ENCODE peak calls at places on chromosome 17, in nine cellular contexts. T is BJ, S is lung, E is heart right ventricle, I is left lung, Z is cardiac muscle cell, X is heart left ventricle, J is body of pancreas, O is ascending aorta. F is an unnamed sample. For H3K27me3, the result is how much of the 10 kb centered on the place peaks cover.

GRCh38 chr17:45902892-45903346 is 8.6 kb downstream of the MAPT start:
- DNase-seq in T (no peak), S (no peak), E (no peak), I (no peak), Z (no peak), X (peak), J (peak), O (no peak), F (no peak)

GRCh38 chr17:40124279-40125141 is 2.7 kb downstream of the MSL1 start:
- DNase-seq in T (no peak), S (no peak), E (no peak), I (no peak), Z (peak), X (no peak), J (no peak), O (no peak), F (no peak)

GRCh38 chr17:82808921-82809905 is 30.6 kb downstream of the ZNF750 start:
- DNase-seq in T (no peak), S (no peak), E (no peak), I (no peak), Z (no peak), X (peak), J (no peak), O (no peak), F (no peak)

GRCh38 chr17:47276868-47277267 is 23.2 kb downstream of the ITGB3 start:
- DNase-seq in T (peak), S (peak), E (peak), I (peak), Z (peak), X (peak), J (peak), O (peak), F (no peak)

GRCh38 chr17:9668532-9668931 is 23.2 kb downstream of the USP43 start:
- DNase-seq in T (no peak), S (no peak), E (no peak), I (no peak), Z (peak), X (no peak), J (no peak), O (no peak), F (no peak)

GRCh38 chr17:48908853-48909394 is 717 bp downstream of the UBE2Z start:
- DNase-seq in T (peak), S (peak), E (peak), I (peak), Z (peak), X (peak), J (peak), O (peak), F (peak)

GRCh38 chr17:4174556-4174955 is 31.6 kb downstream of the CYB5D2 start:
- DNase-seq in T (no peak), S (no peak), E (no peak), I (no peak), Z (no peak), X (no peak), J (no peak), O (no peak), F (no peak)

GRCh38 chr17:4788807-4789700 is at the start of gene GLTPD2:
- DNase-seq in T (no peak), S (no peak), E (no peak), I (no peak), Z (peak), X (no peak), J (peak), O (no peak), F (peak)

GRCh38 chr17:75908201-75908600 is 3.5 kb upstream of the MRPL38 start:
- DNase-seq in T (no peak), S (peak), E (peak), I (peak), Z (no peak), X (peak), J (no peak), O (no peak), F (peak)

GRCh38 chr17:57713140-57713539 is 32.0 kb downstream of the CCDC182 start:
- DNase-seq in T (no peak), S (no peak), E (no peak), I (no peak), Z (no peak), X (no peak), J (no peak), O (peak), F (no peak)

GRCh38 chr17:43085489-43085888 is 39.7 kb downstream of the BRCA1 start:
- DNase-seq in T (no peak), S (no peak), E (no peak), I (no peak), Z (peak), X (no peak), J (no peak), O (no peak), F (peak)

GRCh38 chr17:7589891-7590611 is at the start of gene SOX15:
- DNase-seq in T (no peak), S (no peak), E (no peak), I (no peak), Z (no peak), X (no peak), J (no peak), O (no peak), F (no peak)

GRCh38 chr17:67376509-67376891 is 581 bp upstream of the PITPNC1 start:
- DNase-seq in T (peak), S (no peak), E (no peak), I (no peak), Z (peak), X (no peak), J (peak), O (peak), F (no peak)

GRCh38 chr17:15398736-15399331 is 57.4 kb upstream of the TEKT3 start:
- DNase-seq in T (no peak), S (no peak), E (no peak), I (no peak), Z (peak), X (peak), J (peak), O (no peak), F (no peak)

GRCh38 chr17:305090-305976 is 47.3 kb downstream of the RPH3AL start:
- DNase-seq in T (no peak), S (no peak), E (no peak), I (no peak), Z (no peak), X (peak), J (peak), O (no peak), F (no peak)

GRCh38 chr17:50815400-50815799 is 20.0 kb upstream of the WFIKKN2 start:
- DNase-seq in T (no peak), S (no peak), E (no peak), I (no peak), Z (no peak), X (no peak), J (no peak), O (no peak), F (no peak)

GRCh38 chr17:48609754-48610281 is 999 bp downstream of the HOXB7 start:
- DNase-seq in T (no peak), S (no peak), E (no peak), I (no peak), Z (no peak), X (no peak), J (no peak), O (no peak), F (peak)

GRCh38 chr17:77327181-77327565 is 186.4 kb downstream of the SEC14L1 start:
- DNase-seq in T (no peak), S (peak), E (no peak), I (peak), Z (no peak), X (no peak), J (no peak), O (peak), F (no peak)

GRCh38 chr17:45229681-45230409 is 8.2 kb downstream of the FMNL1 start:
- DNase-seq in T (no peak), S (no peak), E (no peak), I (no peak), Z (peak), X (peak), J (no peak), O (no peak), F (no peak)

GRCh38 chr17:1562178-1562643 is 381 bp downstream of the PITPNA start:
- DNase-seq in T (no peak), S (peak), E (peak), I (no peak), Z (peak), X (peak), J (no peak), O (no peak), F (no peak)

GRCh38 chr17:16304832-16305231 is 48.4 kb downstream of the CENPV start:
- DNase-seq in T (no peak), S (no peak), E (no peak), I (no peak), Z (peak), X (no peak), J (no peak), O (no peak), F (peak)

GRCh38 chr17:38702900-38703741 is 2.0 kb upstream of the MLLT6 start:
- DNase-seq in T (no peak), S (no peak), E (peak), I (peak), Z (no peak), X (peak), J (peak), O (no peak), F (no peak)

GRCh38 chr17:45127209-45127582 is 5.1 kb downstream of the PLCD3 start:
- DNase-seq in T (no peak), S (no peak), E (no peak), I (no peak), Z (no peak), X (peak), J (no peak), O (no peak), F (no peak)

GRCh38 chr17:60613325-60613724 is 13.3 kb downstream of the PPM1D start:
- DNase-seq in T (no peak), S (peak), E (no peak), I (no peak), Z (no peak), X (no peak), J (no peak), O (no peak), F (no peak)

GRCh38 chr17:56781944-56782737 is 51.6 kb downstream of the C17orf67 start:
- DNase-seq in T (no peak), S (no peak), E (no peak), I (no peak), Z (no peak), X (no peak), J (no peak), O (no peak), F (no peak)

GRCh38 chr17:13415877-13416416 is 185.8 kb downstream of the HS3ST3A1 start:
- DNase-seq in T (no peak), S (peak), E (peak), I (peak), Z (peak), X (peak), J (peak), O (no peak), F (peak)

GRCh38 chr17:77690271-77691161 is 268.0 kb upstream of the TNRC6C start:
- DNase-seq in T (no peak), S (no peak), E (peak), I (no peak), Z (no peak), X (no peak), J (no peak), O (peak), F (no peak)

GRCh38 chr17:21029032-21029431 is 13.8 kb downstream of the USP22 start:
- DNase-seq in T (peak), S (no peak), E (no peak), I (no peak), Z (peak), X (no peak), J (peak), O (peak), F (no peak)

GRCh38 chr17:2011421-2012371 is 13.4 kb downstream of the RTN4RL1 start:
- DNase-seq in T (no peak), S (peak), E (no peak), I (peak), Z (peak), X (no peak), J (peak), O (peak), F (no peak)

GRCh38 chr17:31566992-31567373 is 175.5 kb downstream of the RAB11FIP4 start:
- DNase-seq in T (no peak), S (no peak), E (no peak), I (no peak), Z (no peak), X (no peak), J (no peak), O (no peak), F (no peak)

GRCh38 chr17:72479113-72479512 is 358.3 kb downstream of the SOX9 start:
- DNase-seq in T (no peak), S (no peak), E (no peak), I (no peak), Z (no peak), X (no peak), J (peak), O (no peak), F (no peak)

GRCh38 chr17:48646183-48647102 is 20.3 kb upstream of the HOXB9 start:
- DNase-seq in T (no peak), S (no peak), E (no peak), I (no peak), Z (no peak), X (no peak), J (no peak), O (no peak), F (peak)

GRCh38 chr17:64781394-64781793 is 119.3 kb upstream of the SMURF2 start:
- DNase-seq in T (no peak), S (peak), E (peak), I (peak), Z (peak), X (peak), J (peak), O (peak), F (no peak)

DNA sequence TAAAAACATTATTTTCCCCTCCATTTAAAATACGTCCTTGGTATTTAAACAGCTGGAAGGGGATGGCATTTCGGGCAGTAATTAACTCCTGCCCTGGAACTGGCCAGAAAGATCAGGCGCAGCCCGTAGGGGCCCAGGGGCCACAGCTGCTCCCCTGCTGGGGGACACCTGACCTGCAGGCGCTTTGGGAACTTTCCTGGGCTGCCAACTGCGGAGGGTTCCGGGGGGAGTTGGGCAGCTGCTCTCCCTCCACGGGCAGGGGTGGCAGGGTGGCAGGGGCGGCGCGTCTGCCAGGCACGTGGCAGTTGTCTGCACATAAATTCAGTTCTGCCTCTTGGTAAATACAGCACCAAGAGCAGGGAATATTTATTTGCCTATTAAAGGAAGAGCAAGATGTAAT is 30.1 kb upstream of the CHMP6 start:
- DNase-seq in T (no peak), S (no peak), E (no peak), I (no peak), Z (no peak), X (no peak), J (no peak), O (no peak), F (no peak)
- TF ChIP-seq CTCF in T (no peak), S (no peak), E (no peak), I (no peak), Z (no peak), X (no peak), J (no peak), O (no peak), F (no peak)

GRCh38 chr17:73707358-73707757 is 63.1 kb upstream of the SDK2 start:
- DNase-seq in T (no peak), S (no peak), E (no peak), I (no peak), Z (no peak), X (no peak), J (no peak), O (no peak), F (no peak)
- H3K27me3 ChIP-seq in T (under half), S (under half), E (under half), I (under half), Z (under half), X (under half), J (under half), O (under half), F (under half)

GRCh38 chr17:33019161-33019560 is 27.5 kb downstream of the SPACA3 start:
- DNase-seq in T (no peak), S (no peak), E (no peak), I (no peak), Z (no peak), X (no peak), J (no peak), O (no peak), F (no peak)

GRCh38 chr17:33023790-33024189 is 32.1 kb downstream of the SPACA3 start:
- DNase-seq in T (no peak), S (no peak), E (no peak), I (no peak), Z (no peak), X (no peak), J (no peak), O (no peak), F (no peak)

GRCh38 chr17:33024688-33025486 is 33.2 kb downstream of the SPACA3 start:
- DNase-seq in T (no peak), S (no peak), E (no peak), I (no peak), Z (no peak), X (no peak), J (no peak), O (no peak), F (no peak)

GRCh38 chr17:33017366-33017765 is 25.7 kb downstream of the SPACA3 start:
- DNase-seq in T (no peak), S (no peak), E (no peak), I (no peak), Z (no peak), X (no peak), J (no peak), O (no peak), F (no peak)

GRCh38 chr17:33021731-33022408 is 30.2 kb downstream of the SPACA3 start:
- DNase-seq in T (no peak), S (no peak), E (no peak), I (no peak), Z (peak), X (no peak), J (no peak), O (no peak), F (no peak)
- TF ChIP-seq CTCF in T (peak), S (no peak), E (no peak), I (no peak), Z (peak), X (no peak), J (no peak), O (no peak), F (no peak)

DNA sequence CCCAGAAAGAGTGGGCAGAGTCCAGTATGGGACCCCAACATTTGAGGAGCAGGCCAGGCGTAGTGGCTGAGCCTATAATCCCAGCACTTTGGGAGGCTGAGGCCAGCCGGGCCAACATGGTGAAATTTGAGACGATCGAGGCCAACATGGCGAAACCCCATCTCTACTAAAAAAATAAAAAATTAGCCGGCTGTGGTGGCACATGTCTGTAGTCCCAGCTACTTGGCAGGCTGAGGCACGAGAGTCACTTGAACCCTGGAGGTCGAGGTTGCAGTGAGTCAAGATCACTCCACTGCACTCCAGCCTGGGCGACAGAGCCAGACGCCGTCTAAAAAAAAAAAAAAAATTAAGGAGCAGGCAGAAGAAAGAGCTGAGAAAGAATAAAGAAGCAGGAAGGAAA is 6.0 kb upstream of the DNAI2 start:
- DNase-seq in T (no peak), S (peak), E (no peak), I (peak), Z (no peak), X (no peak), J (no peak), O (no peak), F (no peak)
- H3K27me3 ChIP-seq in T (under half), S (under half), E (under half), I (under half), Z (under half), X (under half), J (under half), O (under half), F (under half)